ENCODE peak calls at places on chromosome 7, in five cellular contexts. One of them, this sample, is unnamed.

GRCh38 chr7:148720472-148720871 is 21.8 kb downstream of the CUL1 start:
- DNase-seq in HCT116: no peak
- DNase-seq in T-helper 2 cell: no peak
- DNase-seq in thyroid gland: no peak
- DNase-seq in globus pallidus: no peak
- DNase-seq in this sample: no peak

GRCh38 chr7:89837515-89837914 is 316.8 kb upstream of the STEAP1 start:
- DNase-seq in HCT116: no peak
- DNase-seq in T-helper 2 cell: no peak
- DNase-seq in thyroid gland: no peak
- DNase-seq in globus pallidus: peak; percentile 42
- DNase-seq in this sample: no peak

GRCh38 chr7:45662018-45662417 is 87.8 kb downstream of the ADCY1 start:
- DNase-seq in HCT116: no peak
- DNase-seq in T-helper 2 cell: no peak
- DNase-seq in thyroid gland: no peak
- DNase-seq in globus pallidus: no peak
- DNase-seq in this sample: no peak

GRCh38 chr7:1470901-1471300 is 11.6 kb upstream of the MICALL2 start:
- DNase-seq in HCT116: no peak
- DNase-seq in T-helper 2 cell: no peak
- DNase-seq in thyroid gland: no peak
- DNase-seq in globus pallidus: no peak
- DNase-seq in this sample: no peak

GRCh38 chr7:148402159-148402558 is 188.4 kb upstream of the C7orf33 start:
- DNase-seq in HCT116: no peak
- DNase-seq in T-helper 2 cell: no peak
- DNase-seq in thyroid gland: no peak
- DNase-seq in globus pallidus: no peak
- DNase-seq in this sample: no peak

GRCh38 chr7:128867241-128867640 is 4.6 kb downstream of the ATP6V1F start:
- DNase-seq in HCT116: no peak
- DNase-seq in T-helper 2 cell: no peak
- DNase-seq in thyroid gland: no peak
- DNase-seq in globus pallidus: no peak
- DNase-seq in this sample: no peak

GRCh38 chr7:116122972-116123595 is 87.3 kb upstream of the TES start:
- DNase-seq in HCT116: peak; percentile 32
- DNase-seq in T-helper 2 cell: no peak
- DNase-seq in thyroid gland: peak; percentile 36
- DNase-seq in globus pallidus: peak; percentile 15
- DNase-seq in this sample: no peak

GRCh38 chr7:27160546-27161213 is 4.2 kb upstream of the HOXA7 start:
- DNase-seq in HCT116: no peak
- DNase-seq in T-helper 2 cell: peak; percentile 84
- DNase-seq in thyroid gland: peak; percentile 82
- DNase-seq in globus pallidus: peak; percentile 57
- DNase-seq in this sample: peak; percentile 90

GRCh38 chr7:131604841-131605279 is 48.4 kb upstream of the PODXL start:
- DNase-seq in HCT116: no peak
- DNase-seq in T-helper 2 cell: no peak
- DNase-seq in thyroid gland: no peak
- DNase-seq in globus pallidus: no peak
- DNase-seq in this sample: no peak

GRCh38 chr7:70477051-70478010 is 654.6 kb upstream of the GALNT17 start:
- DNase-seq in HCT116: no peak
- DNase-seq in T-helper 2 cell: no peak
- DNase-seq in thyroid gland: no peak
- DNase-seq in globus pallidus: no peak
- DNase-seq in this sample: no peak

GRCh38 chr7:147432068-147432467 is 1158.5 kb upstream of the C7orf33 start:
- DNase-seq in HCT116: no peak
- DNase-seq in T-helper 2 cell: no peak
- DNase-seq in thyroid gland: no peak
- DNase-seq in globus pallidus: peak; percentile 80
- DNase-seq in this sample: no peak

GRCh38 chr7:2215851-2216250 is 16.9 kb downstream of the MAD1L1 start:
- DNase-seq in HCT116: no peak
- DNase-seq in T-helper 2 cell: no peak
- DNase-seq in thyroid gland: no peak
- DNase-seq in globus pallidus: no peak
- DNase-seq in this sample: no peak

GRCh38 chr7:152666078-152666477 is 9.9 kb downstream of the XRCC2 start:
- DNase-seq in HCT116: no peak
- DNase-seq in T-helper 2 cell: no peak
- DNase-seq in thyroid gland: no peak
- DNase-seq in globus pallidus: no peak
- DNase-seq in this sample: no peak

GRCh38 chr7:31192996-31193395 is 140.9 kb downstream of the ADCYAP1R1 start:
- DNase-seq in HCT116: peak; percentile 36
- DNase-seq in T-helper 2 cell: no peak
- DNase-seq in thyroid gland: peak; percentile 68
- DNase-seq in globus pallidus: peak; percentile 55
- DNase-seq in this sample: no peak

GRCh38 chr7:83693281-83693680 is 44.3 kb upstream of the SEMA3E start:
- DNase-seq in HCT116: no peak
- DNase-seq in T-helper 2 cell: no peak
- DNase-seq in thyroid gland: no peak
- DNase-seq in globus pallidus: no peak
- DNase-seq in this sample: no peak

GRCh38 chr7:100472854-100473499 is 6.0 kb downstream of the TSC22D4 start:
- DNase-seq in HCT116: no peak
- DNase-seq in T-helper 2 cell: no peak
- DNase-seq in thyroid gland: no peak
- DNase-seq in globus pallidus: no peak
- DNase-seq in this sample: no peak

GRCh38 chr7:47943676-47944474 is 4.4 kb downstream of the PKD1L1 start:
- DNase-seq in HCT116: no peak
- DNase-seq in T-helper 2 cell: no peak
- DNase-seq in thyroid gland: no peak
- DNase-seq in globus pallidus: no peak
- DNase-seq in this sample: no peak

GRCh38 chr7:143363011-143363937 is 761 bp upstream of the FAM131B start:
- DNase-seq in HCT116: no peak
- DNase-seq in T-helper 2 cell: no peak
- DNase-seq in thyroid gland: no peak
- DNase-seq in globus pallidus: peak; percentile 54
- DNase-seq in this sample: no peak

GRCh38 chr7:1926908-1927306 is 256.8 kb downstream of the ELFN1 start:
- DNase-seq in HCT116: no peak
- DNase-seq in T-helper 2 cell: no peak
- DNase-seq in thyroid gland: no peak
- DNase-seq in globus pallidus: no peak
- DNase-seq in this sample: no peak

GRCh38 chr7:142104550-142105527 is 6.7 kb upstream of the MGAM2 start:
- DNase-seq in HCT116: peak; percentile 27
- DNase-seq in T-helper 2 cell: no peak
- DNase-seq in thyroid gland: no peak
- DNase-seq in globus pallidus: no peak
- DNase-seq in this sample: no peak

GRCh38 chr7:116499168-116500070 is at the start of gene CAV2:
- DNase-seq in HCT116: peak; percentile 74
- DNase-seq in T-helper 2 cell: no peak
- DNase-seq in thyroid gland: peak; percentile 85
- DNase-seq in globus pallidus: no peak
- DNase-seq in this sample: no peak

GRCh38 chr7:95736635-95737034 is 35.7 kb upstream of the DYNC1I1 start:
- DNase-seq in HCT116: no peak
- DNase-seq in T-helper 2 cell: no peak
- DNase-seq in thyroid gland: no peak
- DNase-seq in globus pallidus: no peak
- DNase-seq in this sample: no peak

GRCh38 chr7:94632338-94633024 is 23.5 kb downstream of the SGCE start:
- DNase-seq in HCT116: no peak
- DNase-seq in T-helper 2 cell: no peak
- DNase-seq in thyroid gland: no peak
- DNase-seq in globus pallidus: no peak
- DNase-seq in this sample: no peak

GRCh38 chr7:134040988-134041387 is 86.2 kb upstream of the LRGUK start:
- DNase-seq in HCT116: no peak
- DNase-seq in T-helper 2 cell: no peak
- DNase-seq in thyroid gland: no peak
- DNase-seq in globus pallidus: no peak
- DNase-seq in this sample: no peak

GRCh38 chr7:78953726-78954363 is 499.6 kb downstream of the MAGI2 start:
- DNase-seq in HCT116: no peak
- DNase-seq in T-helper 2 cell: no peak
- DNase-seq in thyroid gland: no peak
- DNase-seq in globus pallidus: no peak
- DNase-seq in this sample: no peak

GRCh38 chr7:96321041-96321669 is 743 bp downstream of the SLC25A13 start:
- DNase-seq in HCT116: peak; percentile 77
- DNase-seq in T-helper 2 cell: peak; percentile 16
- DNase-seq in thyroid gland: peak; percentile 85
- DNase-seq in globus pallidus: peak; percentile 93
- DNase-seq in this sample: no peak

GRCh38 chr7:69893915-69894314 is 295.6 kb downstream of the AUTS2 start:
- DNase-seq in HCT116: no peak
- DNase-seq in T-helper 2 cell: no peak
- DNase-seq in thyroid gland: no peak
- DNase-seq in globus pallidus: peak; percentile 24
- DNase-seq in this sample: no peak

GRCh38 chr7:24716480-24717246 is 40.6 kb downstream of the GSDME start:
- DNase-seq in HCT116: no peak
- DNase-seq in T-helper 2 cell: no peak
- DNase-seq in thyroid gland: no peak
- DNase-seq in globus pallidus: no peak
- DNase-seq in this sample: no peak

GRCh38 chr7:44286618-44287487 is 38.5 kb downstream of the CAMK2B start:
- DNase-seq in HCT116: no peak
- DNase-seq in T-helper 2 cell: peak; percentile 6
- DNase-seq in thyroid gland: peak; percentile 0
- DNase-seq in globus pallidus: no peak
- DNase-seq in this sample: no peak

GRCh38 chr7:17325364-17325763 is 26.9 kb downstream of the AHR start:
- DNase-seq in HCT116: no peak
- DNase-seq in T-helper 2 cell: no peak
- DNase-seq in thyroid gland: no peak
- DNase-seq in globus pallidus: no peak
- DNase-seq in this sample: no peak

GRCh38 chr7:36575832-36576231 is 148.5 kb downstream of the AOAH start:
- DNase-seq in HCT116: no peak
- DNase-seq in T-helper 2 cell: no peak
- DNase-seq in thyroid gland: no peak
- DNase-seq in globus pallidus: no peak
- DNase-seq in this sample: no peak

GRCh38 chr7:68470836-68471235 is 1127.4 kb upstream of the AUTS2 start:
- DNase-seq in HCT116: no peak
- DNase-seq in T-helper 2 cell: no peak
- DNase-seq in thyroid gland: peak; percentile 64
- DNase-seq in globus pallidus: no peak
- DNase-seq in this sample: no peak

GRCh38 chr7:98368721-98369120 is 32.2 kb downstream of the BAIAP2L1 start:
- DNase-seq in HCT116: no peak
- DNase-seq in T-helper 2 cell: no peak
- DNase-seq in thyroid gland: no peak
- DNase-seq in globus pallidus: no peak
- DNase-seq in this sample: no peak

GRCh38 chr7:7257899-7258692 is 75.8 kb downstream of the C1GALT1 start:
- DNase-seq in HCT116: no peak
- DNase-seq in T-helper 2 cell: no peak
- DNase-seq in thyroid gland: peak; percentile 42
- DNase-seq in globus pallidus: peak; percentile 29
- DNase-seq in this sample: no peak

This sample was measured in activated naive CD4-positive, alpha-beta T cell treated with anti-CD3 and anti-CD28 coated beads, Interleukin-2, amount 50 U/mL, for 72 hours.